ENCODE peak calls at places on chromosomes 11 and 22, in six cellular contexts. M, E, K, D, Y and U are unnamed samples.

GRCh38 chr22:35430897-35431322 is 31.0 kb downstream of the MCM5 start:
- DNase-seq in M (peak; percentile 96), E (peak; percentile 73), K (peak; percentile 97), D (peak; percentile 49), Y (peak; percentile 85), U (peak; percentile 91)

GRCh38 chr11:11036185-11037161 is 178.6 kb upstream of the ZBED5 start:
- DNase-seq in M (peak; percentile 66), E (peak; percentile 48), K (peak; percentile 52), D (peak; percentile 9), Y (peak; percentile 60), U (peak; percentile 92)

GRCh38 chr11:21465203-21465602 is 727.7 kb upstream of the ANO5 start:
- DNase-seq in M (no peak), E (no peak), K (no peak), D (no peak), Y (no peak), U (no peak)

GRCh38 chr11:36744375-36745168 is 146.5 kb upstream of the RAG2 start:
- DNase-seq in M (peak; percentile 66), E (peak; percentile 69), K (peak; percentile 60), D (peak; percentile 13), Y (peak; percentile 83), U (peak; percentile 52)

GRCh38 chr11:1854132-1854948 is 1.5 kb downstream of the LSP1 start:
- DNase-seq in M (no peak), E (no peak), K (no peak), D (no peak), Y (no peak), U (no peak)

GRCh38 chr11:57791321-57792059 is 29.9 kb downstream of the CTNND1 start:
- DNase-seq in M (no peak), E (no peak), K (no peak), D (no peak), Y (peak; percentile 54), U (peak; percentile 79)

GRCh38 chr11:47325271-47326041 is 27.0 kb downstream of the MYBPC3 start:
- DNase-seq in M (no peak), E (no peak), K (no peak), D (no peak), Y (no peak), U (no peak)

GRCh38 chr11:76008474-76008873 is 193.5 kb downstream of the UVRAG start:
- DNase-seq in M (peak; percentile 84), E (no peak), K (peak; percentile 26), D (no peak), Y (no peak), U (no peak)

GRCh38 chr11:109994896-109995295 is 98.3 kb upstream of the ZC3H12C start:
- DNase-seq in M (no peak), E (no peak), K (no peak), D (no peak), Y (no peak), U (no peak)

GRCh38 chr22:37235897-37236607 is 8.0 kb downstream of the RAC2 start:
- DNase-seq in M (no peak), E (no peak), K (no peak), D (no peak), Y (no peak), U (no peak)

GRCh38 chr11:58028687-58029411 is 1.9 kb upstream of the OR6Q1 start:
- DNase-seq in M (peak; percentile 90), E (no peak), K (peak; percentile 16), D (no peak), Y (no peak), U (peak; percentile 65)

GRCh38 chr11:113773092-113773415 is 438 bp downstream of the ZW10 start:
- DNase-seq in M (peak; percentile 25), E (no peak), K (no peak), D (no peak), Y (no peak), U (no peak)

GRCh38 chr11:14577835-14578529 is 57.8 kb upstream of the PSMA1 start:
- DNase-seq in M (no peak), E (no peak), K (peak; percentile 10), D (no peak), Y (no peak), U (no peak)

GRCh38 chr11:7143908-7144307 is 55.1 kb downstream of the RBMXL2 start:
- DNase-seq in M (peak; percentile 2), E (peak; percentile 23), K (peak; percentile 13), D (no peak), Y (no peak), U (no peak)

GRCh38 chr22:49749885-49750510 is 77.7 kb downstream of the BRD1 start:
- DNase-seq in M (no peak), E (no peak), K (no peak), D (no peak), Y (no peak), U (no peak)

GRCh38 chr11:103608566-103608965 is 427.9 kb upstream of the DDI1 start:
- DNase-seq in M (peak; percentile 64), E (no peak), K (peak; percentile 70), D (no peak), Y (no peak), U (peak; percentile 50)

GRCh38 chr11:57978686-57979531 is 44.8 kb upstream of the OR9Q1 start:
- DNase-seq in M (peak; percentile 6), E (no peak), K (no peak), D (no peak), Y (no peak), U (no peak)

GRCh38 chr11:125069796-125070195 is 6.7 kb downstream of the SLC37A2 start:
- DNase-seq in M (peak; percentile 18), E (no peak), K (no peak), D (no peak), Y (peak; percentile 24), U (no peak)

GRCh38 chr11:64181506-64182411 is 4.2 kb upstream of the STIP1 start:
- DNase-seq in M (peak; percentile 93), E (no peak), K (peak; percentile 96), D (peak; percentile 36), Y (peak; percentile 89), U (peak; percentile 88)

DNA sequence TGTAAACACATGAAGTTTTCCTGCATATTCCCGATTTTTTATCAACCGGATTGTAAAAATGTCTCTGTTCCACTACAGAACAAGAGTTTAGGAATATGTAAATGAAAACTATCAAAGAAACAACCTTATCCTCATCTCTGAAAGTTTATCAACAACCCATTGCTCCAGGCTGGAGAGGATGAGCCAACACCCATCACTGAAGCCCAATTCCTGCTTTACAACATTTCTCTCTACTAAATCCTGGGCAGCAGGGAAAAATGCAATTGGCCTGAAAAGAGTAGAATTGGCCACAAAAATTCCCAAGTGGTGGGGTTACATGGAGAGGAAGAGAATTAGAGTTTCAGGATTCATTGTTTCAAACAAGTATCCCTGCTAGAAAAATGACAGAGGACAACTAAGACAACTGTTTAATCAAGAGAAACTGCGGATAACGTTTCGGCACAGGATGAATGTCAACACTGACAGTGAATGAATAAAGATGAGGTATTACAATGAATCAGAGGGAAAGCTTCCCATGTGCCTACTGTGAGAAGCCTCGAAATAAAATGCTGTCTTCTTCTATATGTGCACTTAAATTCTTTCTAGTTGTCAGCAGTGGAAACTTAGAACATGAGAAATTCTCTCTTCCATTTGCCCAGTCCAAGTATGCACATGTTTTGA is 317.3 kb upstream of the ANO3 start:
- DNase-seq in M (no peak), E (no peak), K (no peak), D (no peak), Y (no peak), U (peak; percentile 81)
- H2AFZ ChIP-seq in M (no peak overlapping the region), E (peak overlapping the region; percentile 64), K (no peak overlapping the region), D (no peak overlapping the region), Y (no peak overlapping the region), U (no peak overlapping the region)

DNA sequence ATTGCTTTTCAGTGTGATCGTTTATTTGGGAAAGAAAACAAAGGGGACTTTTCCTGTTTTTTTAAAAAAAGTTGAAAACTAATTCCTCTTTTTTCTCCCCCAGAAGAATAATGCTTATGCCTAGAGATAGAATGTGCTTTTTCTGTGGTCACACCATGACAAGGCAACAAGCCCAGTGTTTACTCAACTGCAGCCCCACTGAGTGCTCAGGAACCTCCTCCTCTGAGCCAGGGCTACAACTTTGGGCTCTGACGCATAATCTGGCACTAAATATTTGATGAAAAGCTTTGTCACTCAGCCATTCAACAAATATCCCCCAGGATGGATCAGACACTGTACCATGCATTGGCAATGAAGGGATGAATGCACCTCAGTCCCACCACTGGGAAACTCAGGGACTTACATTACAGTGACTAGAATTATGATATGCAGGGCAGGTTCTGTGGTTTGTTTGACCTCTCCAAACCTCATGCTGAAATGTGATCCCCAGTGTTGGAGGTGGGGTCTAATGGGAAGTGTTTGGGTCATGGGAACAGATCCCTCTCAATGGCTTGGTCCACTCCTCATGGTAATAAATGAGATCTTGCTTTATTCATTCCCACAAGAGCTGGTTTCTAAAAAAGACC is 155.9 kb downstream of the CCDC34 start:
- DNase-seq in M (no peak), E (no peak), K (no peak), D (no peak), Y (no peak), U (no peak)
- H2AK5ac ChIP-seq in M (no peak overlapping the region), E (no peak overlapping the region), K (no peak overlapping the region), D (no peak overlapping the region), Y (no peak overlapping the region), U (no peak overlapping the region)

GRCh38 chr11:84685149-84685548 is 942.0 kb downstream of the DLG2 start:
- DNase-seq in M (no peak), E (no peak), K (no peak), D (no peak), Y (no peak), U (no peak)
- H2AFZ ChIP-seq in M (no peak overlapping the region), E (no peak overlapping the region), K (no peak overlapping the region), D (no peak overlapping the region), Y (no peak overlapping the region), U (no peak overlapping the region)

GRCh38 chr22:23524226-23524625 is 55.9 kb downstream of the IGLL1 start:
- DNase-seq in M (no peak), E (no peak), K (no peak), D (no peak), Y (no peak), U (no peak)
- H2AK5ac ChIP-seq in M (no peak overlapping the region), E (peak overlapping the region; percentile 30), K (no peak overlapping the region), D (no peak overlapping the region), Y (no peak overlapping the region), U (peak overlapping the region; percentile 49)

DNA sequence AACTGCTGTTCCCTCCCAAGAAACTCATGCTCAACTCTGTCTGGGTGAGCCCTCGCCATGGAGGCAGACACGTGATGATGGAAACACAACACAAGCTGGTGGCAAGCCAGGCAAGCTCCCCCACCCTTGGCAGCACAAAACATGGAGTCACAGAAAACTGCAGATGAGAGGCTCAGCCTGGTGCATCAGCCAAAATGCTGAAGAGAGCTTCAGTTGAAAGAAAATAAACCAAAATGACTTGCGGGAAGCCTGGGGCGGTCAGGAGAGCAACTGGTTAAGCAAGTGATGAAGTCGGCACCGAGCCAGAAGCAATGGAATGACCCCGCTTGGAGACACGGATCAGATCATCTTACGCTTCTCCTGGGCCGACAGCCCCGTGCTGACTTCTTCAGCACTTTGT is 68.3 kb downstream of the C11orf58 start:
- DNase-seq in M (peak; percentile 59), E (no peak), K (no peak), D (no peak), Y (no peak), U (no peak)
- H2AFZ ChIP-seq in M (peak overlapping the region; percentile 0), E (no peak overlapping the region), K (no peak overlapping the region), D (no peak overlapping the region), Y (no peak overlapping the region), U (no peak overlapping the region)

DNA sequence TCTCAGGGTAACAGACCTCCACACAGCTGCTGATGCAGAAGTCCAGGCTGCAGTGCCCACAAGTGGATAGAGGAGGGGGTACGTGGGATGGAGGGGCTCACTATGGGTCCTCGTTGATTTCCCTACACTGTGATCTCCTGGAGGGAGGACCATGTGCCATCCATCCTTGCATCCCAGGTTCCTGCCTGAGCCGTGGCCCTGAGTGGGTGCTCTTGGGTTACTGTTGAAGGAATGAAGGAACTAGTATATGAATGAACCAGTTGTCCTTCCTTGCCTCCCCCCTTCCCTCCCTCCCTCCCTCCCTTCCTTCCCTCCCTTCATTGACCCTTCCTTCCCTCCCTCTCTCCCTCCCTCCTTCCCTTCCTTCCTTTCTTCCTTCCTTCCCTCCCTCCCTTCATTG is 15.4 kb downstream of the APOBEC3B start:
- DNase-seq in M (no peak), E (no peak), K (no peak), D (no peak), Y (no peak), U (no peak)
- H2AK5ac ChIP-seq in M (no peak overlapping the region), E (no peak overlapping the region), K (no peak overlapping the region), D (peak overlapping the region; percentile 93), Y (no peak overlapping the region), U (no peak overlapping the region)

GRCh38 chr11:79273781-79274180 is 167.0 kb downstream of the TENM4 start:
- DNase-seq in M (no peak), E (no peak), K (no peak), D (no peak), Y (no peak), U (no peak)
- H2AFZ ChIP-seq in M (no peak overlapping the region), E (no peak overlapping the region), K (no peak overlapping the region), D (no peak overlapping the region), Y (no peak overlapping the region), U (no peak overlapping the region)